ENCODE peak calls at places on chromosomes 11 and 22, in five cellular contexts. S is left cardiac atrium, I is T-cell, G is iPS-NIHi11, C is HEK293T. H is an unnamed sample.

GRCh38 chr22:19852177-19852781 is 2.4 kb downstream of the GNB1L start:
- DNase-seq in C (no peak), G (no peak), S (no peak), I (no peak), H (no peak)

GRCh38 chr11:64916040-64916847 is 765 bp downstream of the ATG2A start:
- DNase-seq in G (peak; percentile 65), S (peak; percentile 50), C (peak; percentile 27), I (peak; percentile 39), H (peak; percentile 55)

GRCh38 chr11:126140932-126141291 is 70.5 kb downstream of the RPUSD4 start:
- DNase-seq in I (no peak), C (no peak), S (peak; percentile 42), G (no peak), H (no peak)

GRCh38 chr22:24067587-24068376 is 56.7 kb downstream of the CABIN1 start:
- DNase-seq in G (no peak), I (no peak), C (no peak), S (no peak), H (no peak)

GRCh38 chr11:120326228-120326627 is 1.1 kb downstream of the TLCD5 start:
- DNase-seq in G (no peak), I (no peak), S (no peak), C (no peak), H (no peak)

GRCh38 chr11:1668911-1669473 is 28.0 kb upstream of the KRTAP5-6 start:
- DNase-seq in S (no peak), C (no peak), I (no peak), G (no peak), H (no peak)

GRCh38 chr22:20015971-20016733 is 471 bp downstream of the ARVCF start:
- DNase-seq in G (peak; percentile 70), C (peak; percentile 61), S (peak; percentile 58), I (peak; percentile 13), H (no peak)

GRCh38 chr11:112085822-112086421 is 634 bp downstream of the TIMM8B start:
- DNase-seq in C (peak; percentile 49), S (no peak), I (peak; percentile 8), G (peak; percentile 40), H (no peak)

GRCh38 chr22:36218648-36219047 is 17.0 kb upstream of the APOL4 start:
- DNase-seq in C (no peak), I (no peak), G (no peak), S (no peak), H (no peak)

GRCh38 chr22:49548356-49549202 is 279.1 kb downstream of the BRD1 start:
- DNase-seq in C (no peak), G (peak; percentile 52), I (no peak), S (no peak), H (no peak)

GRCh38 chr11:70405679-70406395 is 7.5 kb downstream of the CTTN start:
- DNase-seq in C (no peak), S (no peak), I (no peak), G (no peak), H (no peak)

GRCh38 chr22:40426671-40427070 is 56.3 kb downstream of the SGSM3 start:
- DNase-seq in C (no peak), G (no peak), S (no peak), I (no peak), H (no peak)

GRCh38 chr22:42035256-42035655 is 35.4 kb downstream of the NAGA start:
- DNase-seq in I (no peak), C (no peak), G (no peak), S (no peak), H (no peak)

GRCh38 chr11:28697920-28698827 is 590.0 kb downstream of the METTL15 start:
- DNase-seq in C (peak; percentile 57), S (peak; percentile 51), G (peak; percentile 80), I (no peak), H (no peak)

GRCh38 chr11:99316761-99317475 is 296.2 kb downstream of the CNTN5 start:
- DNase-seq in G (no peak), C (no peak), S (peak; percentile 31), I (no peak), H (no peak)

GRCh38 chr11:23041104-23041503 is 180.8 kb upstream of the CCDC179 start:
- DNase-seq in C (no peak), G (no peak), S (no peak), I (no peak), H (no peak)

GRCh38 chr11:63840356-63841060 is 1.6 kb downstream of the MARK2 start:
- DNase-seq in I (no peak), G (no peak), C (no peak), S (no peak), H (no peak)

H was measured in effector memory CD8-positive, alpha-beta T cell.